ENCODE peak calls at places on chromosome 22, in seven cellular contexts. O is T-cell; G is skeletal muscle cell; W is psoas muscle; L is iPS-NIHi11; Z is activated CD8-positive, alpha-beta memory T cell treated with anti-CD3 and anti-CD28 coated beads for 1 hour; Y is activated T-helper 1 cell treated with anti-CD3 and anti-CD28 coated beads, Interleukin-12 subunit alpha, Interleukin-12 subunit beta, Interleukin-2, Interleukin-4 antibody, amounts not matched to agents 30 ng/mL and 10 ng/mL and 1 ng/mL, durations not matched to agents 14 hours and 24 hours and 36 hours. J is an unnamed sample.

GRCh38 chr22:37185646-37186227 is 2.3 kb downstream of the C1QTNF6 start:
- DNase-seq in O (no peak), G (no peak), W (peak; percentile 32), L (no peak), Z (no peak), Y (no peak), J (no peak)

GRCh38 chr22:39748877-39749276 is 144.7 kb downstream of the ENTHD1 start:
- DNase-seq in O (no peak), G (peak; percentile 3), W (no peak), L (no peak), Z (no peak), Y (no peak), J (no peak)

GRCh38 chr22:42443240-42444059 is 11.2 kb upstream of the NFAM1 start:
- DNase-seq in O (no peak), G (no peak), W (no peak), L (no peak), Z (no peak), Y (no peak), J (no peak)

GRCh38 chr22:44584256-44584902 is 86.3 kb upstream of the RTL6 start:
- DNase-seq in O (no peak), G (no peak), W (peak; percentile 26), L (no peak), Z (no peak), Y (no peak), J (no peak)

GRCh38 chr22:25149014-25149413 is 50.6 kb upstream of the CRYBB3 start:
- DNase-seq in O (no peak), G (no peak), W (no peak), L (no peak), Z (no peak), Y (no peak), J (no peak)

GRCh38 chr22:37053310-37054077 is 2.0 kb downstream of the KCTD17 start:
- DNase-seq in O (no peak), G (no peak), W (no peak), L (no peak), Z (no peak), Y (no peak), J (no peak)

GRCh38 chr22:18065256-18065655 is 12.5 kb upstream of the PEX26 start:
- DNase-seq in O (no peak), G (no peak), W (no peak), L (peak; percentile 42), Z (no peak), Y (no peak), J (peak; percentile 43)

GRCh38 chr22:48577014-48577690 is 1250.5 kb downstream of the BRD1 start:
- DNase-seq in O (no peak), G (no peak), W (peak; percentile 44), L (no peak), Z (no peak), Y (no peak), J (no peak)

GRCh38 chr22:19559324-19559811 is 35.2 kb upstream of the CLDN5 start:
- DNase-seq in O (no peak), G (no peak), W (no peak), L (peak; percentile 47), Z (no peak), Y (no peak), J (peak; percentile 61)

GRCh38 chr22:28316014-28316413 is 363.6 kb downstream of the TTC28 start:
- DNase-seq in O (no peak), G (no peak), W (no peak), L (no peak), Z (no peak), Y (no peak), J (no peak)

GRCh38 chr22:30036656-30037055 is 43.6 kb upstream of the HORMAD2 start:
- DNase-seq in O (no peak), G (no peak), W (no peak), L (no peak), Z (no peak), Y (no peak), J (no peak)

GRCh38 chr22:41589260-41589600 is 410 bp downstream of the PMM1 start:
- DNase-seq in O (peak; percentile 10), G (no peak), W (no peak), L (peak; percentile 63), Z (no peak), Y (no peak), J (peak; percentile 60)

GRCh38 chr22:40279017-40279416 is 67.3 kb upstream of the ADSL start:
- DNase-seq in O (no peak), G (no peak), W (no peak), L (no peak), Z (no peak), Y (no peak), J (no peak)

GRCh38 chr22:30315962-30316576 is 10.7 kb downstream of the TBC1D10A start:
- DNase-seq in O (no peak), G (no peak), W (no peak), L (no peak), Z (no peak), Y (no peak), J (no peak)

GRCh38 chr22:25111579-25112517 is 87.8 kb upstream of the CRYBB3 start:
- DNase-seq in O (no peak), G (no peak), W (peak; percentile 68), L (peak; percentile 46), Z (no peak), Y (no peak), J (peak; percentile 46)

GRCh38 chr22:41340357-41340756 is 39.0 kb downstream of the ZC3H7B start:
- DNase-seq in O (no peak), G (no peak), W (no peak), L (no peak), Z (no peak), Y (no peak), J (no peak)

GRCh38 chr22:30265851-30266444 is 703 bp downstream of the OSM start:
- DNase-seq in O (peak; percentile 83), G (no peak), W (peak; percentile 79), L (no peak), Z (peak; percentile 68), Y (peak; percentile 79), J (no peak)

GRCh38 chr22:23893957-23894709 is at the start of gene MIF:
- DNase-seq in O (peak; percentile 90), G (peak; percentile 81), W (peak; percentile 96), L (peak; percentile 97), Z (peak; percentile 91), Y (peak; percentile 99), J (peak; percentile 98)

GRCh38 chr22:48886604-48887393 is 940.9 kb downstream of the BRD1 start:
- DNase-seq in O (no peak), G (no peak), W (peak; percentile 30), L (no peak), Z (no peak), Y (no peak), J (no peak)

GRCh38 chr22:26884921-26885320 is 227.5 kb downstream of the MIAT start:
- DNase-seq in O (no peak), G (peak; percentile 37), W (no peak), L (no peak), Z (no peak), Y (no peak), J (no peak)

GRCh38 chr22:28857288-28857687 is 26.1 kb upstream of the ZNRF3 start:
- DNase-seq in O (no peak), G (no peak), W (no peak), L (no peak), Z (no peak), Y (no peak), J (no peak)

GRCh38 chr22:40685406-40685805 is 6.1 kb downstream of the MCHR1 start:
- DNase-seq in O (no peak), G (no peak), W (no peak), L (no peak), Z (no peak), Y (no peak), J (no peak)

GRCh38 chr22:31561970-31562369 is 65.6 kb downstream of the SFI1 start:
- DNase-seq in O (no peak), G (no peak), W (no peak), L (no peak), Z (no peak), Y (no peak), J (no peak)

GRCh38 chr22:22823126-22823804 is 64.4 kb upstream of the IGLL5 start:
- DNase-seq in O (no peak), G (no peak), W (no peak), L (no peak), Z (no peak), Y (no peak), J (no peak)

J was measured in GM23338.